ENCODE peak calls at places on chromosomes 13 and 19, in four cellular contexts. R is cardiac muscle cell; Z is fibroblast of the aortic adventitia; G is CD8-positive, alpha-beta T cell. H is an unnamed sample.

GRCh38 chr13:66992683-66993082 is 237.5 kb downstream of the PCDH9 start:
- DNase-seq in R (no peak), Z (peak; percentile 3), G (no peak), H (no peak)

GRCh38 chr13:19057588-19058340 is 123.9 kb downstream of the TUBA3C start:
- DNase-seq in R (no peak), Z (no peak), G (no peak), H (no peak)

GRCh38 chr13:32125221-32125621 is 93.6 kb downstream of the FRY start:
- DNase-seq in R (peak; percentile 71), Z (peak; percentile 90), G (no peak), H (no peak)

GRCh38 chr19:55305491-55305890 is 19.6 kb downstream of the TMEM150B start:
- DNase-seq in R (peak; percentile 34), Z (peak; percentile 25), G (peak; percentile 16), H (peak; percentile 60)

GRCh38 chr19:11506101-11506555 is 489 bp upstream of the ZNF653 start:
- DNase-seq in R (no peak), Z (no peak), G (no peak), H (no peak)

GRCh38 chr19:2867025-2867991 is at the start of gene ZNF556:
- DNase-seq in R (no peak), Z (no peak), G (no peak), H (no peak)

GRCh38 chr13:30743319-30744055 is 8.1 kb downstream of the ALOX5AP start:
- DNase-seq in R (peak; percentile 98), Z (peak; percentile 98), G (no peak), H (no peak)

GRCh38 chr19:55484571-55485438 is at the start of gene NAT14:
- DNase-seq in R (peak; percentile 71), Z (peak; percentile 48), G (peak; percentile 34), H (peak; percentile 72)

GRCh38 chr19:41888926-41889325 is 5.9 kb downstream of the ARHGEF1 start:
- DNase-seq in R (no peak), Z (no peak), G (no peak), H (no peak)

GRCh38 chr19:16571283-16571682 is 932 bp downstream of the SLC35E1 start:
- DNase-seq in R (peak; percentile 51), Z (peak; percentile 38), G (no peak), H (no peak)

GRCh38 chr19:49327878-49328544 is 3.0 kb upstream of the SLC6A16 start:
- DNase-seq in R (peak; percentile 48), Z (peak; percentile 24), G (peak; percentile 25), H (no peak)

GRCh38 chr19:42376177-42376555 is 13.9 kb downstream of the CNFN start:
- DNase-seq in R (no peak), Z (no peak), G (no peak), H (no peak)

GRCh38 chr13:98280176-98280510 is 103.1 kb upstream of the RNF113B start:
- DNase-seq in R (no peak), Z (no peak), G (no peak), H (peak; percentile 33)

GRCh38 chr13:21481359-21481758 is 22.3 kb upstream of the ZDHHC20 start:
- DNase-seq in R (no peak), Z (no peak), G (no peak), H (no peak)

GRCh38 chr13:33265133-33265532 is 20.4 kb downstream of the STARD13 start:
- DNase-seq in R (no peak), Z (no peak), G (no peak), H (no peak)

GRCh38 chr19:38993271-38993670 is 17.7 kb upstream of the FBXO17 start:
- DNase-seq in R (peak; percentile 68), Z (peak; percentile 67), G (no peak), H (no peak)

GRCh38 chr13:23959231-23959862 is 62.0 kb upstream of the C1QTNF9B start:
- DNase-seq in R (peak; percentile 59), Z (peak; percentile 34), G (no peak), H (no peak)

GRCh38 chr13:94192576-94192975 is 286.9 kb downstream of the DCT start:
- DNase-seq in R (peak; percentile 42), Z (peak; percentile 29), G (no peak), H (peak; percentile 63)

GRCh38 chr13:94829201-94829600 is 116.9 kb upstream of the SOX21 start:
- DNase-seq in R (no peak), Z (no peak), G (no peak), H (no peak)

GRCh38 chr19:29285878-29286277 is 72.9 kb upstream of the UQCRFS1 start:
- DNase-seq in R (peak; percentile 3), Z (no peak), G (no peak), H (peak; percentile 62)

GRCh38 chr19:54462713-54463530 is 656 bp downstream of the LENG9 start:
- DNase-seq in R (peak; percentile 81), Z (peak; percentile 69), G (peak; percentile 61), H (peak; percentile 61)

GRCh38 chr19:3576696-3577443 is 4.1 kb downstream of the HMG20B start:
- DNase-seq in R (peak; percentile 85), Z (peak; percentile 80), G (no peak), H (peak; percentile 42)

GRCh38 chr13:33262069-33262487 is 23.5 kb downstream of the STARD13 start:
- DNase-seq in R (no peak), Z (peak; percentile 18), G (no peak), H (no peak)

GRCh38 chr19:53881482-53882390 is at the start of gene PRKCG:
- DNase-seq in R (no peak), Z (no peak), G (peak; percentile 53), H (peak; percentile 59)

DNA sequence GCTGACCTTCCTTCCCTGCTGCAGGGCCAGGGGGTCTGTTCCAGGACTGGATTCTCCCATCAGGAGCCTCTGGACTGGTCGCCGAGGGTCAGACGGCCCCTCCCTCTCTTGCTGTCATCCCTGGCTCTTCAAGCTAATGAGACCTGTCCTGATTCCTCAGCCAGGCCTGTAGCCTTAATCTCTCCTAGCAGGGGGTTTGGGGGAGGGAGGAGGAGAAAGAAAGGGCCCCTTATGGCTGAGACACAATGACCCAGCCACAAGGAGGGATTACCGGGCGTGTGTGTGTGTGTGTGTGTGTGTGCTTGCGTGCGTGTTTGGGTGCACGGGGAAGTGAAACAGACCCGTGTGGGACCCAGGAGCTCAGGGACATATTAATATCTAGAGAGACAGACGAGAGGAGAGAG is 1.9 kb upstream of the CRX start:
- DNase-seq in R (no peak), Z (no peak), G (no peak), H (no peak)
- TF ChIP-seq CTCF in R (no peak), Z (no peak), G (no peak), H (no peak)

DNA sequence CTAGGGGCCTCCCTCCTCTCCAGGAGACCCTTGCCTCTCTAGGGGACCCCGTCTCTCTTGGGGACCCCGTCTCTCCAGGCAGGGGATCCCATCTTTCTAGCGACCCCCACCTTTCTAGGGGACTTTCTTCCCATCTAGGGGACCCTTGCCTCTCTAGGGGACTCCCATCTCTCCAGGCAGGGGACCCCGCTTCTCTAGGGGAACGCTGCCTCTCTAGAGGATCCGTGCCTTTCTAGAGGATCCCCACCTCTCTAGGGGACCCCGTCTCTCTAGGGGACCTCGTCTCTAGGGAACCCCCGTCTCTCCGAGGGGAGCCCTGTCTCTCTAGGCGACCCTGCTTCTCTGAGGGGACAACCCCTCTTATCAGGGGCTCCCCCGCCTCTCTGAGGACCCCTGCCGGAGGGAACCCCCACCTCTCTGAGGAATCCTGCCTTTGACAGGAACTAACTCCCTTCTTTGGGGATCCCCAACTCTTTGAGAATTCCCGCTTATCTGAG is 19.1 kb upstream of the GATAD2A start:
- DNase-seq in R (no peak), Z (no peak), G (no peak), H (no peak)
- TF ChIP-seq CTCF in R (peak; percentile 32), Z (peak; percentile 17), G (no peak), H (no peak)

GRCh38 chr13:110812869-110813645 is 99.6 kb downstream of the ING1 start:
- DNase-seq in R (no peak), Z (no peak), G (no peak), H (no peak)

GRCh38 chr13:110811008-110811720 is 97.7 kb downstream of the ING1 start:
- DNase-seq in R (no peak), Z (no peak), G (no peak), H (no peak)

GRCh38 chr13:110813646-110814624 is 100.4 kb downstream of the ING1 start:
- DNase-seq in R (no peak), Z (no peak), G (no peak), H (no peak)

GRCh38 chr13:110811751-110812110 is 98.2 kb downstream of the ING1 start:
- DNase-seq in R (no peak), Z (no peak), G (no peak), H (no peak)

GRCh38 chr13:110812111-110812868 is 98.8 kb downstream of the ING1 start:
- DNase-seq in R (peak; percentile 65), Z (peak; percentile 26), G (no peak), H (no peak)
- TF ChIP-seq CTCF in R (peak; percentile 24), Z (peak; percentile 40), G (no peak), H (no peak)

DNA sequence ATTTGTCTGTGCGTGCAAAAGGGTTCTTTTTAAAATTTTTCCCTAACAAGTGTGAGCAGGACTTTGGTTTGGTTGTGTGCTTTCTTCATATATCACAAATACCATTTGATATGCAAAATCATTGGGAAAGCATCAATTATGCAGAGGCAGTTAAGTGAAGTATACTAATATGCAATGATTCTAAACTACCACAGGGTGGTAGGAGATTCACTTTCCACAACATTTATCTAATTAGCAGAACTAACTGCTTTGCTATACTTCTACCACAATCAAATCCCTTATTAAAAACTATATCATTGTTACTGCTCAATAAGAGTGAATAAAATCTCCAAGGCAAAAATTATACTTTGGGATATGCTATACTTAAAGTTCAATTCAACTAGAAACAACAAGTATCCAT is 2738.9 kb upstream of the PCDH20 start:
- DNase-seq in R (peak; percentile 38), Z (peak; percentile 71), G (no peak), H (no peak)
- TF ChIP-seq CTCF in R (peak; percentile 42), Z (peak; percentile 44), G (no peak), H (no peak)

DNA sequence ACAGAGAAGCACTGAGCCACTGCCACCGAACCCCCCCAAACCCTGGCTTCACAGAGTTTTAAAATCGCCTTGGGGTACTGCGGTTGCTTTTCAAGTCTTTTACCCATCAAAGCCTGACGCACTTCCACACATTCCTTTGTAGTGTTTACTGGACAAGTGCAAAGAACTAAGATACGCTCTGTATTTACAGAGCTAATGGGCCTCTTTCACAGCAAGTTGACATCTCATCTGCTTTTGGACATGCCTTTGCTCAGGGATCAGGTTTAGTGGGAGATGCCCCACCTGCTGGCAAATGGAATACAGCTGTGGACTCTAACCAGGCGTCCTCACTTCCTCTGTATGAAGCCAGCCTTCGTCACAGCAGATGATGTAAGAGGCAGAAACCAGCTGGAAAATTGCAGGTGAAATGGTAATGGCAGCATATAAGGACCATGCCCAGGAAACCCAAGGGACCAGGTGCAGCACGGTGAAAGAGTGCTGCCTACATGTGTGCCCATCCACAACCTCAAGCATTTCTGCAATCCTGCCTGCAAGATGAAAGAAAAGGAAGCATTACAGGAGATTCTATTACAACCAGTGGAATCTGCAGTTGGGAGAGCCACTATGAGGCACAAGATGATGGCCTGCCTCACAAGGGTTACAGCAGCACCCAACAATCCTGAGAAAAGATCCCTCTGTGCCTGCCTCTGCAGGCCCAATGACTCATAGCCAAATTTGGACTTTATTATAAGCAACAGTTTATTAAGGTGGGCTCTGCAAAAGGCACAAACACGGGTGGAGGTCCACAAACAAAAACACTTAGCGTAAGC is 34.7 kb downstream of the BRD4 start:
- DNase-seq in R (peak; percentile 57), Z (peak; percentile 80), G (no peak), H (no peak)
- TF ChIP-seq CTCF in R (peak; percentile 18), Z (no peak), G (no peak), H (no peak)

DNA sequence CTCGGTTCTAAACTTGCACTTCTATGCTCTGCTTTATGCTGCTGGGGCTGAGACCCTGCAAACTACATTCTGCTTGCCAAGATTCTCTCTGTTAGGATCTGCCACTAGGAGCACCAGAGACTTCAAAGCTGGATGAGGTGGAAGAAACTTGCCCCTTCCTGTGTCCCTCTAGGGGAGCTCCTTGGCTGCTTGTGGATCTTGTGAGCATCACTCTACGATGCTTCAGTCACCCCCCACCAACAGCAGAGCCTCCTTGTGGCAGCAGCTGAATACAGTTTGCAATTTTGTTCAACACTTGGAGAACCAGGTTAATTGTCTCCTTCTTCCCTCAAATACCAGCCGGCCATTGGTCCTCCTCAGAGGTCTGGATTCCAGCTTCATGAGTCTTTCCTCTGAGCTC is 310.6 kb downstream of the FGF14 start:
- DNase-seq in R (no peak), Z (no peak), G (no peak), H (peak; percentile 10)
- TF ChIP-seq CTCF in R (no peak), Z (no peak), G (no peak), H (peak; percentile 20)

H was measured in endothelial cell.